ENCODE peak calls at places on chromosomes 12 and 14, in seven cellular contexts. One of them, this sample, is unnamed.

GRCh38 chr14:99879401-99880295 is 86.4 kb downstream of the EML1 start:
- DNase-seq in astrocyte: peak; percentile 79
- DNase-seq in PC-3: peak; percentile 86
- DNase-seq in aorta: no peak
- DNase-seq in left ventricle myocardium inferior: no peak
- DNase-seq in HFF-Myc: peak; percentile 59
- DNase-seq in A549: no peak
- DNase-seq in this sample: no peak

GRCh38 chr14:93971635-93972027 is 4.7 kb downstream of the ASB2 start:
- DNase-seq in PC-3: no peak
- DNase-seq in astrocyte: no peak
- DNase-seq in aorta: no peak
- DNase-seq in A549: no peak
- DNase-seq in HFF-Myc: no peak
- DNase-seq in left ventricle myocardium inferior: no peak
- DNase-seq in this sample: no peak

GRCh38 chr14:38948171-38948570 is 154.9 kb downstream of the SEC23A start:
- DNase-seq in A549: no peak
- DNase-seq in aorta: no peak
- DNase-seq in PC-3: peak; percentile 49
- DNase-seq in HFF-Myc: peak; percentile 25
- DNase-seq in left ventricle myocardium inferior: no peak
- DNase-seq in astrocyte: peak; percentile 91
- DNase-seq in this sample: no peak

GRCh38 chr14:104935026-104935650 is 10.5 kb downstream of the PLD4 start:
- DNase-seq in PC-3: no peak
- DNase-seq in aorta: no peak
- DNase-seq in A549: no peak
- DNase-seq in astrocyte: no peak
- DNase-seq in HFF-Myc: no peak
- DNase-seq in left ventricle myocardium inferior: peak; percentile 7
- DNase-seq in this sample: no peak

GRCh38 chr12:81095470-81096232 is 17.8 kb downstream of the ACSS3 start:
- DNase-seq in HFF-Myc: no peak
- DNase-seq in PC-3: no peak
- DNase-seq in A549: no peak
- DNase-seq in left ventricle myocardium inferior: no peak
- DNase-seq in aorta: no peak
- DNase-seq in astrocyte: peak; percentile 14
- DNase-seq in this sample: no peak

GRCh38 chr12:12392428-12392827 is 35.5 kb downstream of the BORCS5 start:
- DNase-seq in left ventricle myocardium inferior: no peak
- DNase-seq in aorta: no peak
- DNase-seq in A549: no peak
- DNase-seq in PC-3: no peak
- DNase-seq in HFF-Myc: no peak
- DNase-seq in astrocyte: no peak
- DNase-seq in this sample: no peak

GRCh38 chr14:91898256-91898843 is 31.0 kb upstream of the TC2N start:
- DNase-seq in A549: no peak
- DNase-seq in aorta: no peak
- DNase-seq in PC-3: no peak
- DNase-seq in astrocyte: no peak
- DNase-seq in left ventricle myocardium inferior: no peak
- DNase-seq in HFF-Myc: no peak
- DNase-seq in this sample: no peak

GRCh38 chr14:56004807-56005579 is 113.2 kb upstream of the PELI2 start:
- DNase-seq in left ventricle myocardium inferior: no peak
- DNase-seq in HFF-Myc: peak; percentile 5
- DNase-seq in astrocyte: peak; percentile 90
- DNase-seq in A549: peak; percentile 22
- DNase-seq in aorta: peak; percentile 44
- DNase-seq in PC-3: no peak
- DNase-seq in this sample: no peak

GRCh38 chr14:61343991-61344405 is 22.6 kb downstream of the PRKCH start:
- DNase-seq in aorta: peak; percentile 45
- DNase-seq in A549: no peak
- DNase-seq in astrocyte: no peak
- DNase-seq in HFF-Myc: no peak
- DNase-seq in left ventricle myocardium inferior: no peak
- DNase-seq in PC-3: no peak
- DNase-seq in this sample: no peak

GRCh38 chr12:96143827-96144226 is 50.3 kb upstream of the ELK3 start:
- DNase-seq in HFF-Myc: no peak
- DNase-seq in A549: no peak
- DNase-seq in aorta: no peak
- DNase-seq in astrocyte: no peak
- DNase-seq in PC-3: no peak
- DNase-seq in left ventricle myocardium inferior: no peak
- DNase-seq in this sample: no peak

GRCh38 chr14:24092960-24093900 is 881 bp upstream of the PCK2 start:
- DNase-seq in aorta: no peak
- DNase-seq in A549: no peak
- DNase-seq in PC-3: no peak
- DNase-seq in left ventricle myocardium inferior: no peak
- DNase-seq in astrocyte: no peak
- DNase-seq in HFF-Myc: no peak
- DNase-seq in this sample: no peak

GRCh38 chr12:470133-470532 is 10.4 kb downstream of the B4GALNT3 start:
- DNase-seq in HFF-Myc: no peak
- DNase-seq in PC-3: no peak
- DNase-seq in astrocyte: no peak
- DNase-seq in left ventricle myocardium inferior: no peak
- DNase-seq in A549: no peak
- DNase-seq in aorta: no peak
- DNase-seq in this sample: no peak

DNA sequence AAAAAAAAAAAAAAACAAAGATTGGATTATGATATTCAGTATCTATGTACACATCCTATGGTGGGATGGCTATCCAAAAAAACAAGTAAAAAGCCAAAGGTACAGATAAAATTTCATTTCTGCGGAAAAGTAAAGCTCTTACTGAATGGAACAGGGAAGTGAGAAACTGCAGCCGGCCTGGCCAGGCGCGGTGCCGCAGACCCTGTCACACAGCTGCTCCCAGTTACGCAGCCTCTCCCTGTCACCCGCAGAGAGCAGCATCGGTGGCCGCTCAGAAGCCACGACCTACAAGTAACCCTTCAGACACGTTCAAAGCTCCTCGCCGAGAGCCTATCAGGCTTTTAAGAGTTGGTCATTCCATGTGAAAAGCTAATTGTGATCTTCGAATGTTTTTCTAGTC is 10.9 kb upstream of the ANKLE2 start:
- DNase-seq in PC-3: no peak
- DNase-seq in aorta: peak; percentile 77
- DNase-seq in left ventricle myocardium inferior: no peak
- DNase-seq in HFF-Myc: no peak
- DNase-seq in astrocyte: no peak
- DNase-seq in A549: no peak
- DNase-seq in this sample: no peak
- H3K4me3 ChIP-seq in PC-3: no peak overlapping the region
- H3K4me3 ChIP-seq in aorta: no peak overlapping the region
- H3K4me3 ChIP-seq in left ventricle myocardium inferior: no peak overlapping the region
- H3K4me3 ChIP-seq in HFF-Myc: no peak overlapping the region
- H3K4me3 ChIP-seq in astrocyte: no peak overlapping the region
- H3K4me3 ChIP-seq in A549: no peak overlapping the region
- H3K4me3 ChIP-seq in this sample: no peak overlapping the region

DNA sequence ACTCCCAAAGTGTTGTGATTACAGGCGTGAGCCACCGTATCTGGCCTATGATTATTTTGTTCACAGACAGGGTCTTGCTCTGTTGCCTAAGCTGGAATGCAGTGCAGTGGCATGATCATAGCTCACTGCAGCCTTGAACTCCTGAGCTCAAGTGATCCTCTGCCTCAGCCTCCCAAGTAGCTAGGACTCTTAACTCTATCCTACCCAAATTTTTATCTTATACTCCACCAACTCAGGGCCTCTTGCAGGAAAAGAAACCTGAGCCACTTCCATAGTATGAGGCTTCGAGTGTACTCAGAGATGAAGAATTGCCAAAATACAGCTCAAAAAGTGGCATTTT is 828 bp downstream of the MMAB start:
- DNase-seq in PC-3: no peak
- DNase-seq in aorta: peak; percentile 2
- DNase-seq in HFF-Myc: no peak
- DNase-seq in left ventricle myocardium inferior: no peak
- DNase-seq in A549: no peak
- DNase-seq in astrocyte: no peak
- DNase-seq in this sample: no peak
- H3K4me3 ChIP-seq in PC-3: peak overlapping the region; percentile 81
- H3K4me3 ChIP-seq in aorta: no peak overlapping the region
- H3K4me3 ChIP-seq in HFF-Myc: peak overlapping the region; percentile 70
- H3K4me3 ChIP-seq in left ventricle myocardium inferior: peak overlapping the region; percentile 84
- H3K4me3 ChIP-seq in A549: peak overlapping the region; percentile 77
- H3K4me3 ChIP-seq in astrocyte: peak overlapping the region; percentile 87
- H3K4me3 ChIP-seq in this sample: peak overlapping the region; percentile 91

GRCh38 chr12:91380651-91381050 is 198.0 kb upstream of the DCN start:
- DNase-seq in left ventricle myocardium inferior: no peak
- DNase-seq in aorta: no peak
- DNase-seq in PC-3: no peak
- DNase-seq in A549: no peak
- DNase-seq in HFF-Myc: no peak
- DNase-seq in astrocyte: no peak
- DNase-seq in this sample: no peak

GRCh38 chr12:91379051-91379775 is 196.6 kb upstream of the DCN start:
- DNase-seq in HFF-Myc: no peak
- DNase-seq in A549: no peak
- DNase-seq in aorta: no peak
- DNase-seq in astrocyte: no peak
- DNase-seq in left ventricle myocardium inferior: no peak
- DNase-seq in PC-3: no peak
- DNase-seq in this sample: no peak

GRCh38 chr12:91382081-91382543 is 199.5 kb upstream of the DCN start:
- DNase-seq in PC-3: peak; percentile 90
- DNase-seq in astrocyte: peak; percentile 59
- DNase-seq in aorta: peak; percentile 86
- DNase-seq in A549: peak; percentile 7
- DNase-seq in left ventricle myocardium inferior: peak; percentile 81
- DNase-seq in HFF-Myc: peak; percentile 63
- DNase-seq in this sample: peak; percentile 46

GRCh38 chr12:91383106-91383505 is 200.5 kb upstream of the DCN start:
- DNase-seq in aorta: no peak
- DNase-seq in A549: no peak
- DNase-seq in astrocyte: no peak
- DNase-seq in PC-3: no peak
- DNase-seq in left ventricle myocardium inferior: no peak
- DNase-seq in HFF-Myc: no peak
- DNase-seq in this sample: no peak

GRCh38 chr12:91381309-91381804 is 198.7 kb upstream of the DCN start:
- DNase-seq in left ventricle myocardium inferior: peak; percentile 14
- DNase-seq in A549: no peak
- DNase-seq in HFF-Myc: peak; percentile 82
- DNase-seq in astrocyte: peak; percentile 86
- DNase-seq in aorta: peak; percentile 57
- DNase-seq in PC-3: peak; percentile 40
- DNase-seq in this sample: no peak
- H3K4me3 ChIP-seq in left ventricle myocardium inferior: peak overlapping the region; percentile 66
- H3K4me3 ChIP-seq in A549: no peak overlapping the region
- H3K4me3 ChIP-seq in HFF-Myc: peak overlapping the region; percentile 43
- H3K4me3 ChIP-seq in astrocyte: peak overlapping the region; percentile 66
- H3K4me3 ChIP-seq in aorta: peak overlapping the region; percentile 83
- H3K4me3 ChIP-seq in PC-3: peak overlapping the region; percentile 49
- H3K4me3 ChIP-seq in this sample: no peak overlapping the region

DNA sequence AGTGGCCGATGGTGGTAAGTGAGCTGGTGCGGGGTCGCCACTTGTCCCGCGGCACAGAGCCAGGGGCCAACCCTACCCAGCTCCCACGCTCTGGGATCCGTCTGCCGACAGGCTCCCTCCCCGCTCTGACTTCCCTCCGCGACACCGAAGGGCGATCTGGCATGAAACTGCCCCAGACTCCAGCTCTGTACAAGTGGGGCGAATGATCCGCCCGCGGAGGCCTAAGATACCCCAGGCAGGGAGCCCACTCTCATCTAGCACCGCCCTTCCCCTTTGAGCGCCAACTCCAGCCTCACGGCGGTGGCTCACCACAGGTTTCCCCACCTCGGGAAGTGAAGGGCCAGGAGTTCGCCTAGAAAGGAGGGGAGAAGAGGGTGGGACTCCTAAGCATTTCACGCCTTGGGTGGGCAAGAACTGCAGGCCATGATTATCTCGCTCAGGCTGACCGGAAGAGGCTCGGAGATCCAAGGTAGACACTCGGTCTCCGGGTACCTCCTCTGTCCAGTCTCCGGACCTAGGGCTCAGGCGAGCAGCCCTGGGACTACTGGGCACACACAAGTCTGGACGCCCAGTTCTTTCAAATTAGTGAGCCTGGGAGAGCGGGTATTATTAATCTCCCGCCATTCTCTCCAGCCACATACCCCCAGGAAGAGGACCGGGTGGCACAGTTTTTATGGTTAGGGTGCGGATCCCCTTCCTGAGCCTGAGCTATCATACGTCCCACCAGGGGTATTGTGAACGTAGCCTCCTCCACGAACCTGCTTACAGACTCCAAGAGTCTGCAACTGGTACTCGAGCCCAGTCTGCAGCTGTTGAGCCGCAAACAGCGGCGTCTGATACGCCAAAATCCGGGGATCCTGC is 849 bp downstream of the WNT1 start:
- DNase-seq in A549: no peak
- DNase-seq in aorta: no peak
- DNase-seq in left ventricle myocardium inferior: no peak
- DNase-seq in HFF-Myc: no peak
- DNase-seq in astrocyte: no peak
- DNase-seq in PC-3: no peak
- DNase-seq in this sample: no peak
- H3K4me3 ChIP-seq in A549: peak overlapping the region; percentile 42
- H3K4me3 ChIP-seq in aorta: peak overlapping the region; percentile 8
- H3K4me3 ChIP-seq in left ventricle myocardium inferior: peak overlapping the region; percentile 59
- H3K4me3 ChIP-seq in HFF-Myc: no peak overlapping the region
- H3K4me3 ChIP-seq in astrocyte: no peak overlapping the region
- H3K4me3 ChIP-seq in PC-3: peak overlapping the region; percentile 67
- H3K4me3 ChIP-seq in this sample: no peak overlapping the region

This sample was measured in LNCaP clone FGC.